ENCODE peak calls at places on chromosomes 11 and 22, in ten cellular contexts. One of them, this sample, is unnamed.

GRCh38 chr11:29628584-29628983 is 388.2 kb downstream of the KCNA4 start:
- DNase-seq in thoracic aorta: no peak
- DNase-seq in brain microvascular endothelial cell: no peak
- DNase-seq in fibroblast of the aortic adventitia: no peak
- DNase-seq in RWPE1: no peak
- DNase-seq in dorsolateral prefrontal cortex: no peak
- DNase-seq in A549: no peak
- DNase-seq in left ventricle myocardium inferior: no peak
- DNase-seq in MCF 10A: no peak
- DNase-seq in fibroblast of lung: no peak
- DNase-seq in this sample: no peak

GRCh38 chr11:104897891-104898684 is at the start of gene CASP12:
- DNase-seq in thoracic aorta: no peak
- DNase-seq in brain microvascular endothelial cell: peak; percentile 1
- DNase-seq in fibroblast of the aortic adventitia: peak; percentile 20
- DNase-seq in RWPE1: no peak
- DNase-seq in dorsolateral prefrontal cortex: no peak
- DNase-seq in A549: no peak
- DNase-seq in left ventricle myocardium inferior: no peak
- DNase-seq in MCF 10A: no peak
- DNase-seq in fibroblast of lung: peak; percentile 38
- DNase-seq in this sample: no peak

GRCh38 chr11:111845256-111846028 is 25.9 kb downstream of the ALG9 start:
- DNase-seq in thoracic aorta: no peak
- DNase-seq in brain microvascular endothelial cell: no peak
- DNase-seq in fibroblast of the aortic adventitia: no peak
- DNase-seq in RWPE1: no peak
- DNase-seq in dorsolateral prefrontal cortex: no peak
- DNase-seq in A549: no peak
- DNase-seq in left ventricle myocardium inferior: no peak
- DNase-seq in MCF 10A: peak; percentile 70
- DNase-seq in fibroblast of lung: no peak
- DNase-seq in this sample: no peak

GRCh38 chr11:126861796-126862195 is 138.8 kb downstream of the KIRREL3 start:
- DNase-seq in thoracic aorta: no peak
- DNase-seq in brain microvascular endothelial cell: no peak
- DNase-seq in fibroblast of the aortic adventitia: no peak
- DNase-seq in RWPE1: no peak
- DNase-seq in dorsolateral prefrontal cortex: no peak
- DNase-seq in A549: no peak
- DNase-seq in left ventricle myocardium inferior: no peak
- DNase-seq in MCF 10A: no peak
- DNase-seq in fibroblast of lung: no peak
- DNase-seq in this sample: no peak

GRCh38 chr22:21974058-21974649 is 8.4 kb downstream of the TOP3B start:
- DNase-seq in thoracic aorta: no peak
- DNase-seq in brain microvascular endothelial cell: no peak
- DNase-seq in fibroblast of the aortic adventitia: no peak
- DNase-seq in RWPE1: no peak
- DNase-seq in dorsolateral prefrontal cortex: no peak
- DNase-seq in A549: no peak
- DNase-seq in left ventricle myocardium inferior: no peak
- DNase-seq in MCF 10A: no peak
- DNase-seq in fibroblast of lung: no peak
- DNase-seq in this sample: no peak

GRCh38 chr11:14336507-14337503 is 22.2 kb downstream of the RRAS2 start:
- DNase-seq in thoracic aorta: no peak
- DNase-seq in brain microvascular endothelial cell: peak; percentile 98
- DNase-seq in fibroblast of the aortic adventitia: peak; percentile 72
- DNase-seq in RWPE1: peak; percentile 90
- DNase-seq in dorsolateral prefrontal cortex: no peak
- DNase-seq in A549: peak; percentile 66
- DNase-seq in left ventricle myocardium inferior: no peak
- DNase-seq in MCF 10A: peak; percentile 97
- DNase-seq in fibroblast of lung: peak; percentile 86
- DNase-seq in this sample: peak; percentile 38

GRCh38 chr11:14234446-14234845 is 124.5 kb downstream of the RRAS2 start:
- DNase-seq in thoracic aorta: no peak
- DNase-seq in brain microvascular endothelial cell: no peak
- DNase-seq in fibroblast of the aortic adventitia: no peak
- DNase-seq in RWPE1: no peak
- DNase-seq in dorsolateral prefrontal cortex: no peak
- DNase-seq in A549: no peak
- DNase-seq in left ventricle myocardium inferior: peak; percentile 23
- DNase-seq in MCF 10A: no peak
- DNase-seq in fibroblast of lung: no peak
- DNase-seq in this sample: no peak

GRCh38 chr11:9738126-9738525 is 74.2 kb downstream of the SWAP70 start:
- DNase-seq in thoracic aorta: no peak
- DNase-seq in brain microvascular endothelial cell: no peak
- DNase-seq in fibroblast of the aortic adventitia: peak; percentile 41
- DNase-seq in RWPE1: no peak
- DNase-seq in dorsolateral prefrontal cortex: no peak
- DNase-seq in A549: no peak
- DNase-seq in left ventricle myocardium inferior: no peak
- DNase-seq in MCF 10A: no peak
- DNase-seq in fibroblast of lung: no peak
- DNase-seq in this sample: no peak

GRCh38 chr22:20111045-20111688 is 4.7 kb upstream of the RANBP1 start:
- DNase-seq in thoracic aorta: no peak
- DNase-seq in brain microvascular endothelial cell: no peak
- DNase-seq in fibroblast of the aortic adventitia: no peak
- DNase-seq in RWPE1: no peak
- DNase-seq in dorsolateral prefrontal cortex: peak; percentile 41
- DNase-seq in A549: peak; percentile 54
- DNase-seq in left ventricle myocardium inferior: peak; percentile 6
- DNase-seq in MCF 10A: peak; percentile 27
- DNase-seq in fibroblast of lung: peak; percentile 20
- DNase-seq in this sample: no peak

GRCh38 chr11:19316434-19316833 is 75.7 kb upstream of the E2F8 start:
- DNase-seq in thoracic aorta: no peak
- DNase-seq in brain microvascular endothelial cell: no peak
- DNase-seq in fibroblast of the aortic adventitia: peak; percentile 84
- DNase-seq in RWPE1: no peak
- DNase-seq in dorsolateral prefrontal cortex: no peak
- DNase-seq in A549: no peak
- DNase-seq in left ventricle myocardium inferior: peak; percentile 53
- DNase-seq in MCF 10A: no peak
- DNase-seq in fibroblast of lung: peak; percentile 61
- DNase-seq in this sample: no peak

GRCh38 chr11:123561046-123561781 is 93.2 kb downstream of the SCN3B start:
- DNase-seq in thoracic aorta: no peak
- DNase-seq in brain microvascular endothelial cell: peak; percentile 32
- DNase-seq in fibroblast of the aortic adventitia: peak; percentile 32
- DNase-seq in RWPE1: no peak
- DNase-seq in dorsolateral prefrontal cortex: peak; percentile 81
- DNase-seq in A549: no peak
- DNase-seq in left ventricle myocardium inferior: peak; percentile 51
- DNase-seq in MCF 10A: no peak
- DNase-seq in fibroblast of lung: no peak
- DNase-seq in this sample: no peak

GRCh38 chr11:123562166-123562565 is 92.3 kb downstream of the SCN3B start:
- DNase-seq in thoracic aorta: no peak
- DNase-seq in brain microvascular endothelial cell: no peak
- DNase-seq in fibroblast of the aortic adventitia: no peak
- DNase-seq in RWPE1: no peak
- DNase-seq in dorsolateral prefrontal cortex: no peak
- DNase-seq in A549: no peak
- DNase-seq in left ventricle myocardium inferior: no peak
- DNase-seq in MCF 10A: no peak
- DNase-seq in fibroblast of lung: no peak
- DNase-seq in this sample: no peak

GRCh38 chr11:123560001-123560400 is 94.4 kb downstream of the SCN3B start:
- DNase-seq in thoracic aorta: no peak
- DNase-seq in brain microvascular endothelial cell: peak; percentile 75
- DNase-seq in fibroblast of the aortic adventitia: peak; percentile 83
- DNase-seq in RWPE1: no peak
- DNase-seq in dorsolateral prefrontal cortex: peak; percentile 83
- DNase-seq in A549: no peak
- DNase-seq in left ventricle myocardium inferior: peak; percentile 60
- DNase-seq in MCF 10A: no peak
- DNase-seq in fibroblast of lung: peak; percentile 46
- DNase-seq in this sample: peak; percentile 76

GRCh38 chr11:123558536-123559315 is 95.7 kb downstream of the SCN3B start:
- DNase-seq in thoracic aorta: no peak
- DNase-seq in brain microvascular endothelial cell: no peak
- DNase-seq in fibroblast of the aortic adventitia: peak; percentile 47
- DNase-seq in RWPE1: no peak
- DNase-seq in dorsolateral prefrontal cortex: no peak
- DNase-seq in A549: no peak
- DNase-seq in left ventricle myocardium inferior: no peak
- DNase-seq in MCF 10A: no peak
- DNase-seq in fibroblast of lung: no peak
- DNase-seq in this sample: no peak

GRCh38 chr11:123559418-123559817 is 95.0 kb downstream of the SCN3B start:
- DNase-seq in thoracic aorta: no peak
- DNase-seq in brain microvascular endothelial cell: peak; percentile 30
- DNase-seq in fibroblast of the aortic adventitia: peak; percentile 51
- DNase-seq in RWPE1: no peak
- DNase-seq in dorsolateral prefrontal cortex: no peak
- DNase-seq in A549: no peak
- DNase-seq in left ventricle myocardium inferior: no peak
- DNase-seq in MCF 10A: no peak
- DNase-seq in fibroblast of lung: peak; percentile 14
- DNase-seq in this sample: no peak
- TF ChIP-seq CTCF in thoracic aorta: no peak
- TF ChIP-seq CTCF in brain microvascular endothelial cell: peak; percentile 56
- TF ChIP-seq CTCF in fibroblast of the aortic adventitia: peak; percentile 52
- TF ChIP-seq CTCF in RWPE1: no peak
- TF ChIP-seq CTCF in dorsolateral prefrontal cortex: no peak
- TF ChIP-seq CTCF in A549: no peak
- TF ChIP-seq CTCF in left ventricle myocardium inferior: no peak
- TF ChIP-seq CTCF in MCF 10A: no peak
- TF ChIP-seq CTCF in fibroblast of lung: peak; percentile 15
- TF ChIP-seq CTCF in this sample: peak; percentile 29

GRCh38 chr11:117992620-117993019 is 6.4 kb downstream of the IL10RA start:
- DNase-seq in thoracic aorta: no peak
- DNase-seq in brain microvascular endothelial cell: no peak
- DNase-seq in fibroblast of the aortic adventitia: no peak
- DNase-seq in RWPE1: no peak
- DNase-seq in dorsolateral prefrontal cortex: no peak
- DNase-seq in A549: no peak
- DNase-seq in left ventricle myocardium inferior: no peak
- DNase-seq in MCF 10A: peak; percentile 26
- DNase-seq in fibroblast of lung: no peak
- DNase-seq in this sample: no peak
- TF ChIP-seq CTCF in thoracic aorta: no peak
- TF ChIP-seq CTCF in brain microvascular endothelial cell: no peak
- TF ChIP-seq CTCF in fibroblast of the aortic adventitia: no peak
- TF ChIP-seq CTCF in RWPE1: no peak
- TF ChIP-seq CTCF in dorsolateral prefrontal cortex: no peak
- TF ChIP-seq CTCF in A549: no peak
- TF ChIP-seq CTCF in left ventricle myocardium inferior: no peak
- TF ChIP-seq CTCF in MCF 10A: no peak
- TF ChIP-seq CTCF in fibroblast of lung: no peak
- TF ChIP-seq CTCF in this sample: no peak

DNA sequence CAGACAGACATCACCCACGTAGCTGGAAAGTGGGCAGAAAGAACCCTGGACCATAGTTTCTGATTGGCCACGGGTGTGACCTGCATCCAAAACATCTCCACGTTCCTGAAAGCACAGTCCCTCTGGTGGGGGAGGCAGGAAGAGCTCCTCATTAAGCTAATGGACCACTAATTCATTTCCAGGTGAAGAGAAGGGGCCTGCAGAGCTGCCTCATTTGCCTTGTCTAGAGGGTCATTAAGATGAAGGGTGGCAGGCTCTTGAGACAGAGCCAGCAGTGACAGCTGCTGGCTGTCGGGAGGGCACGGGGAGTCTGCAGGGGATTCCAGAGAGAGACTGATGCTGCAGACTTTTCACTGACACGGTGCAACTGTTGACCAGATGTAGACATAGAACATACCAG is 149.6 kb upstream of the OPCML start:
- DNase-seq in thoracic aorta: no peak
- DNase-seq in brain microvascular endothelial cell: no peak
- DNase-seq in fibroblast of the aortic adventitia: no peak
- DNase-seq in RWPE1: no peak
- DNase-seq in dorsolateral prefrontal cortex: no peak
- DNase-seq in A549: no peak
- DNase-seq in left ventricle myocardium inferior: no peak
- DNase-seq in MCF 10A: no peak
- DNase-seq in fibroblast of lung: no peak
- DNase-seq in this sample: no peak
- TF ChIP-seq CTCF in thoracic aorta: no peak
- TF ChIP-seq CTCF in brain microvascular endothelial cell: no peak
- TF ChIP-seq CTCF in fibroblast of the aortic adventitia: no peak
- TF ChIP-seq CTCF in RWPE1: no peak
- TF ChIP-seq CTCF in dorsolateral prefrontal cortex: no peak
- TF ChIP-seq CTCF in A549: no peak
- TF ChIP-seq CTCF in left ventricle myocardium inferior: peak; percentile 25
- TF ChIP-seq CTCF in MCF 10A: no peak
- TF ChIP-seq CTCF in fibroblast of lung: no peak
- TF ChIP-seq CTCF in this sample: no peak

GRCh38 chr11:103619938-103620337 is 416.5 kb upstream of the DDI1 start:
- DNase-seq in thoracic aorta: no peak
- DNase-seq in brain microvascular endothelial cell: no peak
- DNase-seq in fibroblast of the aortic adventitia: no peak
- DNase-seq in RWPE1: no peak
- DNase-seq in dorsolateral prefrontal cortex: no peak
- DNase-seq in A549: no peak
- DNase-seq in left ventricle myocardium inferior: no peak
- DNase-seq in MCF 10A: no peak
- DNase-seq in fibroblast of lung: no peak
- DNase-seq in this sample: no peak

GRCh38 chr11:103622296-103622695 is 414.1 kb upstream of the DDI1 start:
- DNase-seq in thoracic aorta: no peak
- DNase-seq in brain microvascular endothelial cell: no peak
- DNase-seq in fibroblast of the aortic adventitia: no peak
- DNase-seq in RWPE1: no peak
- DNase-seq in dorsolateral prefrontal cortex: no peak
- DNase-seq in A549: no peak
- DNase-seq in left ventricle myocardium inferior: no peak
- DNase-seq in MCF 10A: no peak
- DNase-seq in fibroblast of lung: no peak
- DNase-seq in this sample: no peak

GRCh38 chr11:103618532-103618931 is 417.9 kb upstream of the DDI1 start:
- DNase-seq in thoracic aorta: no peak
- DNase-seq in brain microvascular endothelial cell: peak; percentile 29
- DNase-seq in fibroblast of the aortic adventitia: peak; percentile 83
- DNase-seq in RWPE1: no peak
- DNase-seq in dorsolateral prefrontal cortex: no peak
- DNase-seq in A549: no peak
- DNase-seq in left ventricle myocardium inferior: no peak
- DNase-seq in MCF 10A: no peak
- DNase-seq in fibroblast of lung: peak; percentile 31
- DNase-seq in this sample: no peak

GRCh38 chr11:103623933-103624332 is 412.5 kb upstream of the DDI1 start:
- DNase-seq in thoracic aorta: no peak
- DNase-seq in brain microvascular endothelial cell: no peak
- DNase-seq in fibroblast of the aortic adventitia: no peak
- DNase-seq in RWPE1: no peak
- DNase-seq in dorsolateral prefrontal cortex: no peak
- DNase-seq in A549: no peak
- DNase-seq in left ventricle myocardium inferior: no peak
- DNase-seq in MCF 10A: no peak
- DNase-seq in fibroblast of lung: no peak
- DNase-seq in this sample: no peak

DNA sequence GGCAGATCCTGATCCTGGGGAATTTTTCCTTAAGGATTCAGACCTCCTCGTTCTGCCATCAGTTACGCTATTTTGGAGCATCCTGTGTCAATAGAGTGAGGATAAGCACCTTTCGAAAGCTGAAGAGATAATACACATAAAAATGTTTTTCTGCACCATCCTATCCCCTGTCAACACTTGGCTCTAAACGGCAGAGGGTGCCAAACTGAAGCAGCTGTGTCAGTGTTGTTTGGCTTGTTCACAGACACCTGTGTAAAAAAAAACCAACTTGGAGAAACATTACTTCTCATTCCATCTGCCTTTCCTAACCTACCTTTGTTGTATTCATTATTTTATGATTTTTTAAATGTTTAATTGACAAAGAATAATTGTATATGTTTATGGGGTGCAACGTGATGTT is 417.0 kb upstream of the DDI1 start:
- DNase-seq in thoracic aorta: no peak
- DNase-seq in brain microvascular endothelial cell: no peak
- DNase-seq in fibroblast of the aortic adventitia: no peak
- DNase-seq in RWPE1: no peak
- DNase-seq in dorsolateral prefrontal cortex: no peak
- DNase-seq in A549: no peak
- DNase-seq in left ventricle myocardium inferior: no peak
- DNase-seq in MCF 10A: peak; percentile 34
- DNase-seq in fibroblast of lung: no peak
- DNase-seq in this sample: no peak
- TF ChIP-seq CTCF in thoracic aorta: no peak
- TF ChIP-seq CTCF in brain microvascular endothelial cell: peak; percentile 40
- TF ChIP-seq CTCF in fibroblast of the aortic adventitia: no peak
- TF ChIP-seq CTCF in RWPE1: peak; percentile 14
- TF ChIP-seq CTCF in dorsolateral prefrontal cortex: no peak
- TF ChIP-seq CTCF in A549: peak; percentile 47
- TF ChIP-seq CTCF in left ventricle myocardium inferior: no peak
- TF ChIP-seq CTCF in MCF 10A: peak; percentile 29
- TF ChIP-seq CTCF in fibroblast of lung: no peak
- TF ChIP-seq CTCF in this sample: peak; percentile 15